ENCODE peak calls at places on chromosomes 7 and 10, in seven cellular contexts. One of them, this sample, is unnamed.
A peak's percentile ranks its signal among the peaks of the same experiment; 100 is the strongest.

GRCh38 chr10:74585231-74586087 is 240.9 kb upstream of the KAT6B start:
- DNase-seq in fibroblast of pulmonary artery: no peak
- DNase-seq in osteoblast: no peak
- DNase-seq in fibroblast of lung: peak; percentile 22
- DNase-seq in stomach: no peak
- DNase-seq in psoas muscle: no peak
- DNase-seq in tibial artery: no peak
- DNase-seq in this sample: no peak

GRCh38 chr10:43140414-43140813 is 2.2 kb downstream of the CSGALNACT2 start:
- DNase-seq in fibroblast of lung: peak; percentile 89
- DNase-seq in tibial artery: no peak
- DNase-seq in osteoblast: peak; percentile 97
- DNase-seq in psoas muscle: no peak
- DNase-seq in stomach: no peak
- DNase-seq in fibroblast of pulmonary artery: peak; percentile 89
- DNase-seq in this sample: peak; percentile 78

GRCh38 chr7:47227762-47228177 is 354.1 kb downstream of the TNS3 start:
- DNase-seq in fibroblast of lung: peak; percentile 87
- DNase-seq in osteoblast: peak; percentile 88
- DNase-seq in stomach: no peak
- DNase-seq in fibroblast of pulmonary artery: peak; percentile 43
- DNase-seq in psoas muscle: no peak
- DNase-seq in tibial artery: no peak
- DNase-seq in this sample: peak; percentile 18

GRCh38 chr7:23357190-23358093 is 58.3 kb downstream of the MALSU1 start:
- DNase-seq in osteoblast: peak; percentile 35
- DNase-seq in fibroblast of pulmonary artery: peak; percentile 74
- DNase-seq in tibial artery: no peak
- DNase-seq in fibroblast of lung: peak; percentile 72
- DNase-seq in stomach: no peak
- DNase-seq in psoas muscle: no peak
- DNase-seq in this sample: peak; percentile 76

GRCh38 chr10:30819306-30820190 is 190.0 kb upstream of the LYZL2 start:
- DNase-seq in osteoblast: no peak
- DNase-seq in tibial artery: peak; percentile 50
- DNase-seq in stomach: no peak
- DNase-seq in fibroblast of lung: peak; percentile 81
- DNase-seq in fibroblast of pulmonary artery: peak; percentile 64
- DNase-seq in psoas muscle: no peak
- DNase-seq in this sample: peak; percentile 91

GRCh38 chr7:136998495-136998894 is 130.0 kb downstream of the CHRM2 start:
- DNase-seq in psoas muscle: no peak
- DNase-seq in tibial artery: no peak
- DNase-seq in fibroblast of lung: peak; percentile 32
- DNase-seq in stomach: no peak
- DNase-seq in osteoblast: no peak
- DNase-seq in fibroblast of pulmonary artery: peak; percentile 15
- DNase-seq in this sample: no peak

GRCh38 chr7:121480566-121481335 is 84.6 kb upstream of the FAM3C start:
- DNase-seq in stomach: no peak
- DNase-seq in osteoblast: no peak
- DNase-seq in fibroblast of lung: no peak
- DNase-seq in psoas muscle: no peak
- DNase-seq in fibroblast of pulmonary artery: no peak
- DNase-seq in tibial artery: no peak
- DNase-seq in this sample: no peak

GRCh38 chr7:154242709-154243108 is 190.5 kb downstream of the DPP6 start:
- DNase-seq in osteoblast: no peak
- DNase-seq in stomach: no peak
- DNase-seq in psoas muscle: no peak
- DNase-seq in fibroblast of lung: no peak
- DNase-seq in tibial artery: no peak
- DNase-seq in fibroblast of pulmonary artery: no peak
- DNase-seq in this sample: no peak

GRCh38 chr7:30888783-30889182 is 22.9 kb upstream of the AQP1 start:
- DNase-seq in fibroblast of pulmonary artery: peak; percentile 86
- DNase-seq in fibroblast of lung: peak; percentile 83
- DNase-seq in stomach: no peak
- DNase-seq in tibial artery: peak; percentile 86
- DNase-seq in psoas muscle: peak; percentile 48
- DNase-seq in osteoblast: peak; percentile 99
- DNase-seq in this sample: peak; percentile 87

GRCh38 chr7:70634610-70635068 is 497.3 kb upstream of the GALNT17 start:
- DNase-seq in fibroblast of pulmonary artery: no peak
- DNase-seq in fibroblast of lung: peak; percentile 65
- DNase-seq in psoas muscle: no peak
- DNase-seq in osteoblast: peak; percentile 96
- DNase-seq in tibial artery: no peak
- DNase-seq in stomach: no peak
- DNase-seq in this sample: peak; percentile 53

GRCh38 chr7:156185076-156185475 is 372.8 kb upstream of the SHH start:
- DNase-seq in psoas muscle: no peak
- DNase-seq in tibial artery: no peak
- DNase-seq in fibroblast of lung: no peak
- DNase-seq in stomach: no peak
- DNase-seq in osteoblast: no peak
- DNase-seq in fibroblast of pulmonary artery: no peak
- DNase-seq in this sample: no peak

GRCh38 chr10:91909178-91909677 is at the start of gene FGFBP3:
- DNase-seq in fibroblast of lung: peak; percentile 69
- DNase-seq in stomach: no peak
- DNase-seq in tibial artery: no peak
- DNase-seq in fibroblast of pulmonary artery: peak; percentile 51
- DNase-seq in psoas muscle: no peak
- DNase-seq in osteoblast: peak; percentile 81
- DNase-seq in this sample: peak; percentile 44

GRCh38 chr7:8363407-8364015 is 69.9 kb upstream of the NXPH1 start:
- DNase-seq in psoas muscle: no peak
- DNase-seq in stomach: no peak
- DNase-seq in fibroblast of pulmonary artery: no peak
- DNase-seq in osteoblast: no peak
- DNase-seq in tibial artery: no peak
- DNase-seq in fibroblast of lung: no peak
- DNase-seq in this sample: no peak

GRCh38 chr10:86335831-86336230 is 30.8 kb downstream of the GRID1 start:
- DNase-seq in stomach: no peak
- DNase-seq in osteoblast: peak; percentile 51
- DNase-seq in fibroblast of pulmonary artery: no peak
- DNase-seq in tibial artery: peak; percentile 33
- DNase-seq in psoas muscle: no peak
- DNase-seq in fibroblast of lung: no peak
- DNase-seq in this sample: no peak

GRCh38 chr10:69928339-69928738 is 124.3 kb upstream of the MACROH2A2 start:
- DNase-seq in fibroblast of lung: no peak
- DNase-seq in fibroblast of pulmonary artery: no peak
- DNase-seq in tibial artery: no peak
- DNase-seq in psoas muscle: no peak
- DNase-seq in osteoblast: no peak
- DNase-seq in stomach: no peak
- DNase-seq in this sample: no peak

GRCh38 chr7:130890176-130891020 is 156.4 kb upstream of the KLF14 start:
- DNase-seq in fibroblast of lung: peak; percentile 94
- DNase-seq in fibroblast of pulmonary artery: no peak
- DNase-seq in tibial artery: no peak
- DNase-seq in osteoblast: peak; percentile 2
- DNase-seq in psoas muscle: no peak
- DNase-seq in stomach: no peak
- DNase-seq in this sample: peak; percentile 59

GRCh38 chr10:78961760-78962159 is 107.0 kb upstream of the ZMIZ1 start:
- DNase-seq in fibroblast of lung: no peak
- DNase-seq in psoas muscle: no peak
- DNase-seq in tibial artery: no peak
- DNase-seq in osteoblast: no peak
- DNase-seq in fibroblast of pulmonary artery: no peak
- DNase-seq in stomach: no peak
- DNase-seq in this sample: no peak

GRCh38 chr10:96271017-96271815 is at the start of gene BLNK:
- DNase-seq in osteoblast: no peak
- DNase-seq in psoas muscle: peak; percentile 61
- DNase-seq in fibroblast of pulmonary artery: peak; percentile 2
- DNase-seq in fibroblast of lung: peak; percentile 64
- DNase-seq in tibial artery: peak; percentile 88
- DNase-seq in stomach: peak; percentile 90
- DNase-seq in this sample: peak; percentile 47

GRCh38 chr7:73828107-73828803 is 2.5 kb upstream of the CLDN4 start:
- DNase-seq in stomach: peak; percentile 63
- DNase-seq in fibroblast of pulmonary artery: peak; percentile 37
- DNase-seq in psoas muscle: no peak
- DNase-seq in fibroblast of lung: peak; percentile 36
- DNase-seq in tibial artery: no peak
- DNase-seq in osteoblast: peak; percentile 97
- DNase-seq in this sample: peak; percentile 69

GRCh38 chr7:131047651-131048304 is 279.9 kb upstream of the MKLN1 start:
- DNase-seq in psoas muscle: no peak
- DNase-seq in tibial artery: no peak
- DNase-seq in stomach: no peak
- DNase-seq in osteoblast: no peak
- DNase-seq in fibroblast of lung: no peak
- DNase-seq in fibroblast of pulmonary artery: no peak
- DNase-seq in this sample: no peak

GRCh38 chr10:132784582-132785432 is 1.1 kb downstream of the NKX6-2 start:
- DNase-seq in psoas muscle: no peak
- DNase-seq in tibial artery: no peak
- DNase-seq in fibroblast of lung: no peak
- DNase-seq in stomach: no peak
- DNase-seq in fibroblast of pulmonary artery: no peak
- DNase-seq in osteoblast: peak; percentile 94
- DNase-seq in this sample: no peak

GRCh38 chr10:33334170-33334838 is at the start of gene NRP1:
- DNase-seq in fibroblast of pulmonary artery: no peak
- DNase-seq in tibial artery: peak; percentile 72
- DNase-seq in stomach: no peak
- DNase-seq in osteoblast: peak; percentile 92
- DNase-seq in fibroblast of lung: no peak
- DNase-seq in psoas muscle: peak; percentile 35
- DNase-seq in this sample: no peak
- H3K4me3 ChIP-seq in fibroblast of pulmonary artery: peak within 1 kb of the TSS; percentile 89
- H3K4me3 ChIP-seq in tibial artery: peak within 1 kb of the TSS; percentile 93
- H3K4me3 ChIP-seq in stomach: peak within 1 kb of the TSS; percentile 75
- H3K4me3 ChIP-seq in osteoblast: peak within 1 kb of the TSS; percentile 75
- H3K4me3 ChIP-seq in fibroblast of lung: peak within 1 kb of the TSS; percentile 96
- H3K4me3 ChIP-seq in psoas muscle: peak within 1 kb of the TSS; percentile 84
- H3K4me3 ChIP-seq in this sample: peak within 1 kb of the TSS; percentile 96

DNA sequence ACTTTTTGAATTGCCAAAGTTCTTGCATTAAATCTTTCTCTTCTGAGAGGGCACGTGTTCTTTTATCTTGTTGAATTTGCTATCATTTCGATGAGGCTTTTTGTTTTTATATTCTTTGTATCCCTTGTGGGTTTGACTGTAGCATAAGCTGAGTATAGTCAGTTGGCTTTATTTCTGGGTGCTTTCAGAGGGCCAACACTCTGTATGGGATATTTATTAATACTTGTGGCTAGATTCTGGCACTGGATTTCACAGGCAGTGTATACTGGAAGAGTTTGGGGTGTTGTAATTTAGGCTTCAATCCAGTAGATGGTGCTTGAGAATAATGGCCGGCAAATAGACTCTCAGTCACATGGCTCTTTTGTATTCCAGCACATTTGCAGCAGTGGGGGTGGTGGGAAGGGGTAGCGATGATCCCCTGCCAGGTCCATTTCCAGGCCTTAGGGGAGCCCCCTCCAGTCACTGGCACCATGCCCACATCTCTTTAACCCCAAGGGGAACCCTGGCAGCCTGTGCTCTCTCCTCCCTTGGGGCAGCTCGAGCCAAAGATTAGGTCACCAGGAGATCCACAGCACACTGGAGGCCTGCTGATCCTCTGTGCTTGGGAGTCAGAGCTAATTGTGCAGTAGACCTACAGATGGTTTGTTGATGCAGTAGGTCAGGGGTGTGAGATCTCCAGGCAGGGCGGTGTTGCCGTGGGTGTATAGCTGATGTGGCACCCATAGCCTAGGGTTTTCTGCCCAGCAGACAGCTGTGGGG is 81.7 kb downstream of the PTPN20 start:
- DNase-seq in osteoblast: peak; percentile 76
- DNase-seq in psoas muscle: peak; percentile 34
- DNase-seq in stomach: no peak
- DNase-seq in fibroblast of pulmonary artery: peak; percentile 53
- DNase-seq in fibroblast of lung: peak; percentile 67
- DNase-seq in tibial artery: no peak
- DNase-seq in this sample: peak; percentile 98
- TF ChIP-seq CTCF in osteoblast: peak; percentile 55
- TF ChIP-seq CTCF in psoas muscle: peak; percentile 14
- TF ChIP-seq CTCF in stomach: no peak
- TF ChIP-seq CTCF in fibroblast of pulmonary artery: peak; percentile 53
- TF ChIP-seq CTCF in fibroblast of lung: peak; percentile 54
- TF ChIP-seq CTCF in tibial artery: peak; percentile 6
- TF ChIP-seq CTCF in this sample: peak; percentile 62

DNA sequence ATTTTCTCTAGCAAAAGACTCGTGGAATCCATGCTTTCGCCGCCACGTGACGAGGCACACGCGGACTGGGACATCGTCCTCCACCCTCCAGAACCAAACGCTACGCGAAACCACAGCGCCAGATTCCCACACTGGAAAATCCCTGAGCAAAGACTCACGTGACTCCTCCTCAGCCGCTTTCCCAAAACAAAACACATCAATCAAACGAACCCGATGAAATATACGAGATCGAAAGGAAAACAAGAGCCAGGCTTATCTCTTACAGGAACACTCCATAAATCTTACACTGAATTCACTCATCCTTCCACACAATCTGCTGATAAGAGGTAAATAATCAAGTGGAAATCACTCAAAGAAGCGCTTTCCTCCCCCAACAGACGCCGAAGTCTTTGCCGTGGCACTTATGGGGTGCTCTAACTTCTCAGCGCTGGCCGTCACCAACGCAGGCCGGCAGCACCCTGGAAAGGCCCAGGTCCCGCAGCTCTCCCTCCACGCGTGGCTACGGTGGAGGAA is 23.8 kb downstream of the DIP2C start:
- DNase-seq in osteoblast: no peak
- DNase-seq in fibroblast of lung: peak; percentile 95
- DNase-seq in tibial artery: peak; percentile 90
- DNase-seq in fibroblast of pulmonary artery: peak; percentile 90
- DNase-seq in psoas muscle: peak; percentile 58
- DNase-seq in stomach: no peak
- DNase-seq in this sample: peak; percentile 90
- H3K4me3 ChIP-seq in osteoblast: no peak overlapping the region
- H3K4me3 ChIP-seq in fibroblast of lung: peak overlapping the region; percentile 83
- H3K4me3 ChIP-seq in tibial artery: peak overlapping the region; percentile 55
- H3K4me3 ChIP-seq in fibroblast of pulmonary artery: peak overlapping the region; percentile 52
- H3K4me3 ChIP-seq in psoas muscle: peak overlapping the region; percentile 12
- H3K4me3 ChIP-seq in stomach: no peak overlapping the region
- H3K4me3 ChIP-seq in this sample: peak overlapping the region; percentile 65

DNA sequence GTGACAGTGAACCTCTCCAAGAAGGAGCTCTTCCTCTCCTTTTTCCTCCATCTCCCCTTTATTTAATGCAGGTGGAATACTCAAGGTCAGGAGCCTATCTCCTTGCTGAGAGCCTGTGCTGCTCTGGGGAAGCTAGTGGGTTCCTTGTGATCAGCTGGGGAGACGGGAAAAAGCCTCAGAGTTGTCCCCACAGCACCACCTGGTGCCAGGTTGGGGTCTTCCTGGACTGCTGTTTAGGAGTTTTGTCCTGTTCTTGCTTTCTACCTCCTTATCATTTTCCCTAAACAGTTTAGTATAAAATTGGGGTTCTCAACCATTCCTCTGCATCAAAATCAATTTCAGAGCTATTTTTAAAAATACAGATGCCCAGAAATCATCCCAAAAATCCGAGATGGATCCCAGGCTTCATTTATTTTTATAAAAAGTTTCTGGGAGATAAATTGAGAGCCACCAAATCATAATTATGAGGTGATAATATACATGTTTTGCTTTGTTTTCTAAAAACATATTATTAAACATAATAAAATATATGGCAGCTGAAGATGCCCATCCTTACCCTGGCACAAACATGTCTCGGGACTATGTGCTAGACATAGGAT is 44.3 kb downstream of the MACC1 start:
- DNase-seq in fibroblast of lung: peak; percentile 64
- DNase-seq in fibroblast of pulmonary artery: peak; percentile 66
- DNase-seq in stomach: peak; percentile 35
- DNase-seq in psoas muscle: peak; percentile 50
- DNase-seq in tibial artery: peak; percentile 72
- DNase-seq in osteoblast: no peak
- DNase-seq in this sample: peak; percentile 69
- TF ChIP-seq CTCF in fibroblast of lung: peak; percentile 52
- TF ChIP-seq CTCF in fibroblast of pulmonary artery: peak; percentile 64
- TF ChIP-seq CTCF in stomach: no peak
- TF ChIP-seq CTCF in psoas muscle: peak; percentile 20
- TF ChIP-seq CTCF in tibial artery: peak; percentile 50
- TF ChIP-seq CTCF in osteoblast: peak; percentile 63
- TF ChIP-seq CTCF in this sample: peak; percentile 58

This sample was measured in fibroblast of the aortic adventitia.